ENCODE peak calls at places on chromosome X, in eight cellular contexts. M is fibroblast of villous mesenchyme, E is vagina, F is breast epithelium, K is gastrocnemius medialis, D is A549, V is mucosa of descending colon, L is astrocyte of the cerebellum. X is an unnamed sample.

GRCh38 chrX:102715967-102716366 is 3.7 kb downstream of the GPRASP2 start:
- DNase-seq in M (no peak), E (no peak), F (no peak), K (no peak), D (no peak), V (no peak), L (no peak), X (no peak)

GRCh38 chrX:3518870-3519269 is 172.4 kb upstream of the MXRA5 start:
- DNase-seq in M (peak), E (no peak), F (no peak), K (no peak), D (peak), V (peak), L (peak), X (peak)

GRCh38 chrX:154486396-154487207 is at the start of gene UBL4A:
- DNase-seq in M (peak), E (no peak), F (peak), K (no peak), D (peak), V (peak), L (no peak), X (no peak)

GRCh38 chrX:8955521-8955920 is 78.4 kb downstream of the FAM9B start:
- DNase-seq in M (no peak), E (no peak), F (no peak), K (no peak), D (no peak), V (no peak), L (no peak), X (no peak)

GRCh38 chrX:100417671-100418070 is 7.6 kb upstream of the PCDH19 start:
- DNase-seq in M (peak), E (no peak), F (no peak), K (no peak), D (no peak), V (no peak), L (no peak), X (no peak)

GRCh38 chrX:107537815-107538214 is 88.4 kb downstream of the FRMPD3 start:
- DNase-seq in M (peak), E (no peak), F (no peak), K (no peak), D (peak), V (no peak), L (no peak), X (no peak)

GRCh38 chrX:112510629-112511028 is 169.1 kb downstream of the LHFPL1 start:
- DNase-seq in M (no peak), E (no peak), F (no peak), K (no peak), D (no peak), V (no peak), L (no peak), X (no peak)

GRCh38 chrX:14489437-14489836 is 39.9 kb upstream of the GLRA2 start:
- DNase-seq in M (no peak), E (no peak), F (no peak), K (no peak), D (no peak), V (peak), L (no peak), X (no peak)

GRCh38 chrX:435536-436122 is 48.9 kb upstream of the PPP2R3B start:
- DNase-seq in M (no peak), E (no peak), F (no peak), K (no peak), D (no peak), V (no peak), L (no peak), X (no peak)

GRCh38 chrX:14779589-14779988 is 93.3 kb downstream of the FANCB start:
- DNase-seq in M (no peak), E (no peak), F (no peak), K (no peak), D (no peak), V (no peak), L (no peak), X (no peak)

GRCh38 chrX:88135735-88136134 is 611.3 kb upstream of the CPXCR1 start:
- DNase-seq in M (no peak), E (no peak), F (no peak), K (no peak), D (no peak), V (no peak), L (no peak), X (no peak)

GRCh38 chrX:133634416-133634815 is 219.1 kb upstream of the GPC4 start:
- DNase-seq in M (no peak), E (no peak), F (no peak), K (no peak), D (no peak), V (no peak), L (no peak), X (no peak)

GRCh38 chrX:130874751-130875150 is 28.3 kb downstream of the ENOX2 start:
- DNase-seq in M (no peak), E (no peak), F (no peak), K (no peak), D (no peak), V (no peak), L (no peak), X (no peak)

GRCh38 chrX:40759374-40759773 is 24.0 kb upstream of the MED14 start:
- DNase-seq in M (no peak), E (no peak), F (no peak), K (no peak), D (no peak), V (no peak), L (no peak), X (no peak)

GRCh38 chrX:45598841-45599240 is 398.2 kb upstream of the DIPK2B start:
- DNase-seq in M (peak), E (no peak), F (no peak), K (no peak), D (no peak), V (no peak), L (no peak), X (no peak)

GRCh38 chrX:55695227-55696018 is 22.1 kb upstream of the RRAGB start:
- DNase-seq in M (no peak), E (no peak), F (no peak), K (no peak), D (no peak), V (no peak), L (no peak), X (no peak)

GRCh38 chrX:107700317-107700774 is 72.0 kb downstream of the PRPS1 start:
- DNase-seq in M (peak), E (no peak), F (no peak), K (peak), D (no peak), V (no peak), L (no peak), X (no peak)

GRCh38 chrX:134803060-134803459 is 144.8 kb upstream of the PLAC1 start:
- DNase-seq in M (no peak), E (no peak), F (no peak), K (no peak), D (no peak), V (no peak), L (no peak), X (no peak)

GRCh38 chrX:16958356-16958755 is 11.9 kb downstream of the REPS2 start:
- DNase-seq in M (no peak), E (no peak), F (no peak), K (no peak), D (no peak), V (no peak), L (no peak), X (no peak)

GRCh38 chrX:150363561-150364346 is 637 bp downstream of the MAMLD1 start:
- DNase-seq in M (no peak), E (peak), F (no peak), K (no peak), D (peak), V (peak), L (no peak), X (no peak)

GRCh38 chrX:105331244-105331643 is 110.8 kb upstream of the TEX13A start:
- DNase-seq in M (peak), E (no peak), F (no peak), K (no peak), D (no peak), V (no peak), L (peak), X (peak)

GRCh38 chrX:151680805-151681204 is 14.5 kb upstream of the PRRG3 start:
- DNase-seq in M (peak), E (no peak), F (no peak), K (no peak), D (peak), V (no peak), L (peak), X (no peak)

GRCh38 chrX:107716045-107716684 is 59.4 kb downstream of the TSC22D3 start:
- DNase-seq in M (no peak), E (peak), F (no peak), K (no peak), D (no peak), V (peak), L (no peak), X (no peak)

GRCh38 chrX:38816158-38816557 is 14.9 kb downstream of the MID1IP1 start:
- DNase-seq in M (no peak), E (no peak), F (no peak), K (no peak), D (no peak), V (no peak), L (no peak), X (no peak)

GRCh38 chrX:74343970-74344622 is 40.1 kb downstream of the ZCCHC13 start:
- DNase-seq in M (peak), E (no peak), F (peak), K (peak), D (peak), V (no peak), L (peak), X (peak)

GRCh38 chrX:68432648-68433047 is 647 bp downstream of the OPHN1 start:
- DNase-seq in M (no peak), E (no peak), F (no peak), K (no peak), D (peak), V (no peak), L (no peak), X (no peak)

GRCh38 chrX:2848806-2849420 is 20.2 kb downstream of the GYG2 start:
- DNase-seq in M (peak), E (peak), F (no peak), K (no peak), D (peak), V (no peak), L (peak), X (no peak)

GRCh38 chrX:116824785-116825184 is 362.0 kb upstream of the CT83 start:
- DNase-seq in M (no peak), E (no peak), F (no peak), K (no peak), D (no peak), V (no peak), L (no peak), X (no peak)

GRCh38 chrX:133495464-133496391 is 80.4 kb upstream of the GPC4 start:
- DNase-seq in M (peak), E (no peak), F (peak), K (no peak), D (no peak), V (peak), L (peak), X (peak)

GRCh38 chrX:78329486-78329885 is 2.1 kb upstream of the CYSLTR1 start:
- DNase-seq in M (no peak), E (no peak), F (no peak), K (no peak), D (no peak), V (no peak), L (no peak), X (no peak)

GRCh38 chrX:1163231-1163630 is 49.2 kb downstream of the CRLF2 start:
- DNase-seq in M (no peak), E (no peak), F (no peak), K (no peak), D (no peak), V (no peak), L (no peak), X (no peak)

GRCh38 chrX:53294024-53294648 is 12.8 kb upstream of the IQSEC2 start:
- DNase-seq in M (no peak), E (no peak), F (no peak), K (no peak), D (peak), V (no peak), L (no peak), X (no peak)
- TF ChIP-seq CTCF in M (peak), E (no peak), F (no peak), K (no peak), D (peak), V (no peak), L (peak), X (no peak)

GRCh38 chrX:22803353-22803752 is 196.4 kb upstream of the DDX53 start:
- DNase-seq in M (no peak), E (no peak), F (no peak), K (no peak), D (no peak), V (no peak), L (no peak), X (no peak)

GRCh38 chrX:22795680-22796079 is 204.1 kb upstream of the DDX53 start:
- DNase-seq in M (no peak), E (no peak), F (no peak), K (no peak), D (no peak), V (no peak), L (no peak), X (no peak)

GRCh38 chrX:22800360-22800759 is 199.4 kb upstream of the DDX53 start:
- DNase-seq in M (peak), E (no peak), F (no peak), K (no peak), D (peak), V (no peak), L (peak), X (peak)

GRCh38 chrX:22800806-22801205 is 199.0 kb upstream of the DDX53 start:
- DNase-seq in M (peak), E (no peak), F (no peak), K (no peak), D (no peak), V (no peak), L (no peak), X (peak)
- H3K4me3 ChIP-seq in M (no peak), E (no peak), F (no peak), K (no peak), D (no peak), V (no peak), L (no peak), X (no peak)

DNA sequence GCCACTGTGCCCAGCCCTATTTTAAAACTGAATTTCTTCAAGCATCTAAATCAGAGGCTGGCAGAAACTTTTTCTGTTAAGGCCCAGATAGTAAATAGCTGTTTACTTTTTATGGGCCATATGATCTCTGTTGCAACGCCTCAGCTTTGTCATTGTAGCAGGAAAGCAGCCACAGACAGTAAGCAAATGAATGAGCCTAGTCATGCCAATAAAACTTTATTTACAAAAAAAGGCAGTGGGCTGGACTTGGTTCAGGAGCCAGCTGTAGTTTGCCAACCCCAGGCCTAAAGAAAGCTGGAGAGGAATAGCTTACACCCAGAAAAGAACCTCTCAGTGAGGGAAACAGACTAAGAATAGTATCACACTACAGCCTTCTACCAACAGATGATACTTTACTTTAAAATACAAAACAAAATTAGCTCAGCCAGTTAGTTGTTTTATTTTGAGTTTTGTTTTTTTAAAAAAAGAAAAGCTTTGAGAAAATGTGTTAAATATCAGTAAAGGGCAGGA is 25.5 kb downstream of the CHST7 start:
- DNase-seq in M (peak), E (no peak), F (no peak), K (no peak), D (no peak), V (no peak), L (no peak), X (no peak)
- TF ChIP-seq CTCF in M (no peak), E (no peak), F (no peak), K (no peak), D (no peak), V (no peak), L (no peak), X (no peak)

DNA sequence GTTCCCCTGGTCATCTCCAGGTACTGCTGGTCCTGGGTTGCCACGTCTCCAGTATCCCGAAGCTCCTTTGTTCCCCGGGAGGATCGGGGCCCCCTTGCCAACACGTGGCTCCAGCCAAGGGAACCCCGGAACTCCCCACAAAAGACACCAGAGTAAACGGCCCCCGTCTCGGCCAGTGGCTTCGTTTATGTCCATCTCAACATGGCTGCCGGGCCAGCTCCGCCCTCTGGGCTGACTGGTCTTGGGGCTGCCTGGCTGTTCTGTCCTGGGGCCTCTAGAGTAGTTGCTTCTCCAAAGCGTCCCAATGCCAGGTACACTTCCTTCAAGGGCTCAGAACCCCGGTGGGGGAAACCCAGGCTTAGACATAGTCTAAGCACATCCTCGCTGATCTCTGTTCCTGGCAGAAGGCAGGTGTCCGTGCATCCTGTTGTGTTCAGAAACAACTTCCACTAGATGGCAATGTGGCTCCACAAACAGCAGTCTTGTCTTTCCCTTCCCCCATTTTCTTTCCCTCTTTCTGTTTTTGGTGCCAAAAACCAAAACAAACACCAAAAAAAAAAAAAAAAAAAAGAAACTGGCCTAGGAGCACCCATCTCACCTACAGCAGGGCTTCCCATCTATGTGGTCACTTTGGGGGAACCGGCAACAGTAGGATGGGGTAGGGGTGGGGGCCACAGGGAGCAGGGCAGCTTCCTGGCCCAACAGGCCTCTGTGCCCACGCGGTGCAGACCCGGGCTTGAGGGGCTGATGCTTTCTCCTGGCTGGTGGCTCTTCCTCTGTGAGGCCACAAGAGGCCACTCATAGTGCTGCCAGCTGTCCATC is 35.3 kb downstream of the NBDY start:
- DNase-seq in M (peak), E (peak), F (peak), K (peak), D (peak), V (peak), L (peak), X (no peak)
- H3K4me3 ChIP-seq in M (peak), E (peak), F (peak), K (peak), D (no peak), V (no peak), L (peak), X (no peak)

GRCh38 chrX:96502507-96502906 is 182.1 kb upstream of the DIAPH2 start:
- DNase-seq in M (no peak), E (no peak), F (no peak), K (no peak), D (no peak), V (no peak), L (no peak), X (no peak)
- TF ChIP-seq CTCF in M (no peak), E (no peak), F (no peak), K (no peak), D (no peak), V (no peak), L (no peak), X (no peak)

GRCh38 chrX:13051529-13052172 is 7.2 kb upstream of the FAM9C start:
- DNase-seq in M (no peak), E (no peak), F (no peak), K (peak), D (no peak), V (no peak), L (no peak), X (no peak)
- H3K4me3 ChIP-seq in M (no peak), E (no peak), F (no peak), K (no peak), D (no peak), V (no peak), L (no peak), X (no peak)

GRCh38 chrX:34341258-34341657 is 209.1 kb upstream of the FAM47A start:
- DNase-seq in M (no peak), E (no peak), F (no peak), K (no peak), D (peak), V (no peak), L (no peak), X (no peak)

GRCh38 chrX:34341814-34342213 is 209.7 kb upstream of the FAM47A start:
- DNase-seq in M (no peak), E (no peak), F (no peak), K (no peak), D (no peak), V (no peak), L (no peak), X (no peak)

GRCh38 chrX:34338046-34338445 is 205.9 kb upstream of the FAM47A start:
- DNase-seq in M (no peak), E (no peak), F (no peak), K (no peak), D (no peak), V (no peak), L (no peak), X (no peak)

DNA sequence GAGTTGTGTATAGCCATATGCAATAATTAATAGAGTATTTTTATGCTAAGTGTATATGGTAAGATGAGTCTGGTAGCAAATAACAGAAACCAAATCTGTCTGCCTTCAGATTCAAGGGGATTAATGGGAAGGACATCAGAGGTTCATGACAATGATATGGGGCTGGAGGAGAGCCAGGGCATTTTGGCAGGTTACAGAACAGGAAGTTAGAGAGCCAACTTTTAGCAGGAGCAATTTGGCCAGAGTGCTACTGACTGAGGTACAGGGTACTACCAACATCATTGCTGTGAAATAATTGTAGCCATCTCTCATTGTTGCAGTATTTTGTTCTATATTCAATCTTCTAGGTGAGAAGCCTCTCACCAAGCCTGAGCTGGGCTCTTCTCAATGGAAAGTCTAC is 210.9 kb upstream of the FAM47A start:
- DNase-seq in M (no peak), E (no peak), F (no peak), K (no peak), D (no peak), V (no peak), L (no peak), X (no peak)
- TF ChIP-seq CTCF in M (no peak), E (no peak), F (no peak), K (no peak), D (no peak), V (no peak), L (no peak), X (no peak)